ENCODE peak calls at places on chromosomes 16 and 17, in ten cellular contexts. Z, D, X, S, E, W, K, P, I and F are unnamed samples.

GRCh38 chr16:6913535-6913934 is 419.1 kb upstream of the RBFOX1 start:
- DNase-seq in Z (no peak), D (no peak), X (no peak), S (no peak), E (no peak), W (no peak), K (no peak), P (no peak), I (no peak), F (no peak)

GRCh38 chr17:16442594-16443389 is 27.4 kb downstream of the TRPV2 start:
- DNase-seq in Z (no peak), D (no peak), X (no peak), S (no peak), E (no peak), W (no peak), K (no peak), P (no peak), I (no peak), F (no peak)

GRCh38 chr16:27355610-27356009 is 41.8 kb downstream of the IL4R start:
- DNase-seq in Z (no peak), D (peak; percentile 77), X (no peak), S (no peak), E (peak; percentile 82), W (peak; percentile 50), K (peak; percentile 31), P (peak; percentile 22), I (peak; percentile 55), F (no peak)

GRCh38 chr17:19867094-19867653 is 562 bp downstream of the ULK2 start:
- DNase-seq in Z (peak; percentile 72), D (peak; percentile 84), X (peak; percentile 56), S (no peak), E (peak; percentile 86), W (peak; percentile 22), K (no peak), P (peak; percentile 54), I (peak; percentile 83), F (peak; percentile 82)

GRCh38 chr16:27033281-27033680 is 33.4 kb upstream of the C16orf82 start:
- DNase-seq in Z (no peak), D (no peak), X (no peak), S (no peak), E (no peak), W (no peak), K (peak; percentile 22), P (no peak), I (no peak), F (no peak)

GRCh38 chr16:57781741-57782606 is 20.3 kb downstream of the KIFC3 start:
- DNase-seq in Z (no peak), D (no peak), X (no peak), S (no peak), E (no peak), W (no peak), K (no peak), P (peak; percentile 43), I (no peak), F (no peak)

GRCh38 chr17:4945944-4946280 is 2.4 kb downstream of the PFN1 start:
- DNase-seq in Z (no peak), D (no peak), X (no peak), S (no peak), E (no peak), W (no peak), K (no peak), P (no peak), I (no peak), F (no peak)

GRCh38 chr16:11147033-11147848 is 108.8 kb downstream of the SOCS1 start:
- DNase-seq in Z (peak; percentile 52), D (no peak), X (no peak), S (no peak), E (no peak), W (no peak), K (no peak), P (no peak), I (no peak), F (no peak)

GRCh38 chr16:86565644-86566511 is 751 bp upstream of the FOXC2 start:
- DNase-seq in Z (no peak), D (no peak), X (no peak), S (no peak), E (no peak), W (no peak), K (no peak), P (no peak), I (no peak), F (no peak)

GRCh38 chr16:86568677-86569623 is 2.3 kb downstream of the FOXC2 start:
- DNase-seq in Z (no peak), D (no peak), X (no peak), S (no peak), E (no peak), W (no peak), K (no peak), P (no peak), I (no peak), F (no peak)

GRCh38 chr16:86566601-86566965 is at the start of gene FOXC2:
- DNase-seq in Z (peak; percentile 69), D (peak; percentile 91), X (peak; percentile 87), S (no peak), E (peak; percentile 80), W (peak; percentile 54), K (peak; percentile 46), P (peak; percentile 94), I (peak; percentile 53), F (peak; percentile 67)

GRCh38 chr16:86567701-86568571 is 1.3 kb downstream of the FOXC2 start:
- DNase-seq in Z (no peak), D (no peak), X (no peak), S (no peak), E (no peak), W (no peak), K (no peak), P (peak; percentile 39), I (no peak), F (no peak)

DNA sequence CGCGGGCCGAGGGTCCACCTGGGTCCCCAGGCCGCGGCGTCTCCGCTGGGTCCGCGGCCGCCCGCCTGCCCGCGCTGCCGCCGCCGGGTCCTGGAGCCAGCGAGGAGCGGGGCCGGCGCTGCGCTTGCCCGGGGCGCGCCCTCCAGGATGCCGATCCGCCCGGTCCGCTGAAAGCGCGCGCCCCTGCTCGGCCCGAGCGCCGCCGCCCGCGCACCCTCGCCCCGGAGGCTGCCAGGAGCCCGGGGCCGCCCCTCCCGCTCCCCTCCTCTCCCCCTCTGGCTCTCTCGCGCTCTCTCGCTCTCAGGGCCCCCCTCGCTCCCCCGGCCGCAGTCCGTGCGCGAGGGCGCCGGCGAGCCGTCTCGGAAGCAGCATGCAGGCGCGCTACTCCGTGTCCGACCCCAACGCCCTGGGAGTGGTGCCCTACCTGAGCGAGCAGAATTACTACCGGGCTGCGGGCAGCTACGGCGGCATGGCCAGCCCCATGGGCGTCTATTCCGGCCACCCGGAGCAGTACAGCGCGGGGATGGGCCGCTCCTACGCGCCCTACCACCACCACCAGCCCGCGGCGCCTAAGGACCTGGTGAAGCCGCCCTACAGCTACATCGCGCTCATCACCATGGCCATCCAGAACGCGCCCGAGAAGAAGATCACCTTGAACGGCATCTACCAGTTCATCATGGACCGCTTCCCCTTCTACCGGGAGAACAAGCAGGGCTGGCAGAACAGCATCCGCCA is 504 bp downstream of the FOXC2 start:
- DNase-seq in Z (no peak), D (no peak), X (no peak), S (no peak), E (no peak), W (no peak), K (no peak), P (peak; percentile 62), I (no peak), F (no peak)
- H3K4me3 ChIP-seq in Z (no peak overlapping the region), D (peak overlapping the region; percentile 71), X (peak overlapping the region; percentile 60), S (no peak overlapping the region), E (no peak overlapping the region), W (peak overlapping the region; percentile 25), K (no peak overlapping the region), P (peak overlapping the region; percentile 98), I (no peak overlapping the region), F (peak overlapping the region; percentile 22)

GRCh38 chr16:69310479-69311114 is 553 bp upstream of the VPS4A start:
- DNase-seq in Z (no peak), D (no peak), X (no peak), S (no peak), E (no peak), W (no peak), K (no peak), P (no peak), I (no peak), F (no peak)
- TF ChIP-seq POLR2A in Z (no peak), D (no peak), X (no peak), S (no peak), E (no peak), W (peak; percentile 32), K (peak; percentile 73), P (no peak), I (no peak), F (no peak)

GRCh38 chr16:48184681-48185080 is 28.9 kb upstream of the ABCC12 start:
- DNase-seq in Z (no peak), D (no peak), X (no peak), S (no peak), E (peak; percentile 19), W (no peak), K (no peak), P (no peak), I (no peak), F (no peak)

GRCh38 chr16:48193846-48194245 is 38.1 kb upstream of the ABCC12 start:
- DNase-seq in Z (no peak), D (no peak), X (no peak), S (no peak), E (no peak), W (no peak), K (no peak), P (no peak), I (no peak), F (no peak)

GRCh38 chr16:48182979-48183537 is 27.3 kb upstream of the ABCC12 start:
- DNase-seq in Z (no peak), D (no peak), X (no peak), S (peak; percentile 61), E (peak; percentile 24), W (no peak), K (no peak), P (no peak), I (no peak), F (no peak)

GRCh38 chr16:48188449-48189102 is 32.8 kb upstream of the ABCC12 start:
- DNase-seq in Z (no peak), D (no peak), X (no peak), S (peak; percentile 89), E (no peak), W (no peak), K (no peak), P (no peak), I (no peak), F (no peak)
- H3K27ac ChIP-seq in Z (no peak overlapping the region), D (no peak overlapping the region), X (no peak overlapping the region), S (no peak overlapping the region), E (no peak overlapping the region), W (no peak overlapping the region), K (no peak overlapping the region), P (no peak overlapping the region), I (no peak overlapping the region), F (no peak overlapping the region)

GRCh38 chr17:48625502-48626201 is 506 bp downstream of the HOXB9 start:
- DNase-seq in Z (peak; percentile 90), D (no peak), X (no peak), S (no peak), E (no peak), W (peak; percentile 89), K (peak; percentile 62), P (no peak), I (no peak), F (no peak)

GRCh38 chr17:48626202-48626469 is at the start of gene HOXB9:
- DNase-seq in Z (no peak), D (no peak), X (no peak), S (no peak), E (no peak), W (no peak), K (no peak), P (peak; percentile 12), I (no peak), F (no peak)

GRCh38 chr17:48627242-48627597 is 1.1 kb upstream of the HOXB9 start:
- DNase-seq in Z (no peak), D (no peak), X (no peak), S (no peak), E (no peak), W (peak; percentile 7), K (no peak), P (no peak), I (no peak), F (no peak)

GRCh38 chr17:48627625-48628510 is 1.7 kb upstream of the HOXB9 start:
- DNase-seq in Z (peak; percentile 51), D (no peak), X (no peak), S (no peak), E (no peak), W (peak; percentile 19), K (peak; percentile 54), P (no peak), I (no peak), F (no peak)

GRCh38 chr17:48626470-48627241 is 498 bp upstream of the HOXB9 start:
- DNase-seq in Z (peak; percentile 81), D (no peak), X (no peak), S (no peak), E (no peak), W (peak; percentile 80), K (peak; percentile 96), P (peak; percentile 47), I (no peak), F (no peak)
- H3K4me3 ChIP-seq in Z (peak overlapping the region; percentile 30), D (peak overlapping the region; percentile 48), X (peak overlapping the region; percentile 48), S (peak overlapping the region; percentile 47), E (no peak overlapping the region), W (peak overlapping the region; percentile 50), K (peak overlapping the region; percentile 97), P (peak overlapping the region; percentile 5), I (no peak overlapping the region), F (no peak overlapping the region)